ENCODE peak calls at places on chromosomes 2 and 18, in nine cellular contexts. O is HCT116, J is K562, P is neural progenitor cell, R is astrocyte, G is HepG2, N is GM23248, L is mammary epithelial cell, B is DND-41. D is an unnamed sample.

GRCh38 chr2:236693531-236693930 is 123.9 kb downstream of the ACKR3 start:
- DNase-seq in J (no peak), B (no peak), P (peak), R (no peak), O (no peak), L (no peak), G (no peak), N (no peak), D (no peak)

GRCh38 chr2:226114436-226114835 is 685.2 kb downstream of the IRS1 start:
- DNase-seq in R (peak), O (peak), L (peak), N (no peak), G (peak), B (no peak), P (no peak), J (no peak), D (no peak)

GRCh38 chr18:13003466-13003896 is 12.3 kb downstream of the CEP192 start:
- DNase-seq in B (peak), R (peak), P (peak), N (peak), L (peak), J (peak), O (peak), G (peak), D (peak)

GRCh38 chr2:143110759-143111428 is 18.3 kb upstream of the ARHGAP15 start:
- DNase-seq in J (peak), G (peak), O (peak), B (peak), N (peak), P (peak), L (peak), R (peak), D (peak)

GRCh38 chr2:240795468-240795867 is 24.6 kb downstream of the KIF1A start:
- DNase-seq in J (no peak), P (no peak), R (no peak), G (no peak), N (no peak), B (no peak), O (no peak), L (no peak), D (no peak)

GRCh38 chr2:120245933-120246332 is 6.7 kb upstream of the RALB start:
- DNase-seq in G (no peak), P (no peak), L (no peak), O (no peak), J (no peak), N (no peak), B (no peak), R (no peak), D (no peak)

GRCh38 chr2:149799296-149799695 is 211.7 kb upstream of the MMADHC start:
- DNase-seq in B (no peak), O (peak), N (peak), P (peak), L (peak), G (no peak), J (no peak), R (peak), D (peak)

GRCh38 chr18:48808476-48808875 is 142.3 kb downstream of the SMAD7 start:
- DNase-seq in B (no peak), N (peak), R (no peak), G (no peak), J (no peak), O (no peak), P (no peak), L (no peak), D (no peak)

GRCh38 chr2:30911327-30911726 is 104.1 kb upstream of the CAPN13 start:
- DNase-seq in G (no peak), N (no peak), L (no peak), J (no peak), B (no peak), R (no peak), O (no peak), P (no peak), D (no peak)

GRCh38 chr2:195706161-195706900 is 49.3 kb downstream of the SLC39A10 start:
- DNase-seq in J (no peak), G (no peak), P (peak), R (peak), B (no peak), O (no peak), N (peak), L (no peak), D (peak)

GRCh38 chr2:169363027-169363569 is 764 bp upstream of the LRP2 start:
- DNase-seq in P (peak), J (no peak), L (no peak), N (no peak), B (no peak), O (no peak), R (no peak), G (no peak), D (peak)
- TF ChIP-seq EZH2 in P (no peak), J (no peak), L (peak), N (peak), B (no peak), O (no peak), R (no peak), G (no peak), D (no peak)

DNA sequence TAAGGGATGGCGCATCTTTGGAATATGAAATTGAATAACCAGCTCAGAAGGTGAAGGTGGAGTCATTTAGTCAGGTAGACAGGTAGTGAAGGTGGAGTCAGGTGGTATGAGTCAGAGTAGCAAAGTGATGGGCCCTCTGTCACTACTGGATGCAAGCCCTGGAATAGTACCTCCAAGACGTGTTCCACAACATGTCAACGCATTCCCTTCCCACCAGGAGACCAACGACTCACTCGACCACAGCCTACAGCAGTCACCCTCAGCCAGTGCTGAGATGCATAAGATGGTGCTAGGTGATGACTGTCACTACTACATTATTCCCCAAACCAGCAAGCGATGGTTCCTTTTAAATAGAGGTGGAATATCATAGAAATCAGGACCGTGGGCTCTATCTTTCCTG is 6.8 kb downstream of the CPLX4 start:
- DNase-seq in J (no peak), G (no peak), B (no peak), P (no peak), R (peak), L (peak), O (peak), N (peak), D (no peak)
- TF ChIP-seq EZH2 in J (no peak), G (no peak), B (no peak), P (no peak), R (no peak), L (no peak), O (no peak), N (no peak), D (no peak)

DNA sequence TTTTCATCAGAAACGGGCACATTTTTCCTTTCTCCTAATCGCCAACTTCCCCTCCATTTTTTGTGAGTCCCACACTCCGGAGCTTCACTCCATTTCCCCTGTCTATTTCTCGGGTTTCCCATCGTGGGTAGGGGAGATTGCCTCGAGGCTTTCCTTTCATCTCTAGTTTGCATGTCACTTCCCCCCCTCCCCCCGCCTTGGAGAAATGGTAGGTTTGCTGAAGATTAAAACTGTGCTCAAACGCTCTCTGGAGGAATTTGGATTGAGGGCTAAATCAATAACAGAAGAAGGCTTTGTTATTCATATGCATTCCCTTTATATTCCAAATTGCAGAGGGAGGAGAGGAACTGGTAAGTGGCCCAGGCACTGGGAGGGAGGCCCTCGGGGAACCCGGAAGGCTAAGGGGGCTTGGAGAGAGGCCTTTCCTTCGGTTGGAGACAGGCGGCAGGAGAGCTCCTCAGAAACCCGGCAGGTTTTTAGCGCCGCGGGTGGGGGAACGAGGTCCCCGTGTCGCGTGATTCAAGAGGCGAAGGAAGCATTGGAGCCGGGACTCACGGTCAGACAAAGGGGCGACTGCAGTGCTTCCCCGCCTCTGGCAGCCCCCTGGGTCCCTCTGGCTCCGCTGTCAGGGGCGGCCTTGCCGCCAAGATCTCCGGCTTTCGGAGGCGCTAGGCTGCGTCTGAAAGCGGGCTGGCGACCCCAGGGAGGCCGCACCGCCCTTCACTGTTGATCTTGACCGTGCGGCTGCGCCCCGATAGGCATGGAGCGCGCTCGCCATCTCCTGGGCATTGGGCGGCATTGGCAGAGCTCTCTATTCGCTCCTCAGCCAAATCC is 2.4 kb upstream of the HOXD12 start:
- DNase-seq in B (peak), G (peak), L (peak), R (no peak), N (peak), O (peak), J (peak), P (peak), D (peak)
- TF ChIP-seq EZH2 in B (no peak), G (no peak), L (no peak), R (peak), N (no peak), O (no peak), J (no peak), P (peak), D (no peak)

GRCh38 chr2:74496997-74497776 is 2.2 kb downstream of the LBX2 start:
- DNase-seq in O (no peak), R (no peak), J (no peak), N (no peak), G (peak), L (no peak), B (no peak), P (no peak), D (no peak)
- TF ChIP-seq EZH2 in O (no peak), R (no peak), J (no peak), N (no peak), G (no peak), L (no peak), B (no peak), P (no peak), D (peak)

D was measured in GM23338.